ENCODE peak calls at places on chromosome 9, in ten cellular contexts. J, V, Q, A, P, O, N, T, L and X are unnamed samples.

GRCh38 chr9:119216891-119217290 is 152.3 kb downstream of the BRINP1 start:
- DNase-seq in J (no peak), V (peak), Q (no peak), A (no peak), P (peak), O (no peak), N (peak), T (no peak), L (no peak), X (peak)

GRCh38 chr9:134059661-134060395 is 8.0 kb downstream of the BRD3 start:
- DNase-seq in J (no peak), V (peak), Q (peak), A (no peak), P (no peak), O (no peak), N (peak), T (peak), L (peak), X (no peak)

GRCh38 chr9:447230-448025 is 232.8 kb downstream of the DOCK8 start:
- DNase-seq in J (peak), V (no peak), Q (no peak), A (no peak), P (peak), O (peak), N (peak), T (no peak), L (no peak), X (no peak)

GRCh38 chr9:129080312-129080607 is 651 bp upstream of the DOLPP1 start:
- DNase-seq in J (no peak), V (no peak), Q (no peak), A (no peak), P (no peak), O (no peak), N (no peak), T (no peak), L (no peak), X (no peak)

GRCh38 chr9:133793471-133793870 is 55.3 kb upstream of the SARDH start:
- DNase-seq in J (no peak), V (no peak), Q (no peak), A (no peak), P (no peak), O (no peak), N (no peak), T (no peak), L (no peak), X (no peak)

GRCh38 chr9:133737071-133737773 is 930 bp downstream of the SARDH start:
- DNase-seq in J (no peak), V (no peak), Q (no peak), A (no peak), P (no peak), O (no peak), N (no peak), T (peak), L (no peak), X (no peak)

GRCh38 chr9:79173932-79174331 is 397.8 kb upstream of the TLE4 start:
- DNase-seq in J (no peak), V (no peak), Q (no peak), A (no peak), P (no peak), O (no peak), N (no peak), T (no peak), L (no peak), X (no peak)

GRCh38 chr9:126420148-126420547 is 93.5 kb downstream of the MVB12B start:
- DNase-seq in J (no peak), V (no peak), Q (no peak), A (no peak), P (no peak), O (no peak), N (no peak), T (no peak), L (no peak), X (no peak)

GRCh38 chr9:77440057-77440456 is 208.1 kb downstream of the GNA14 start:
- DNase-seq in J (no peak), V (peak), Q (no peak), A (no peak), P (peak), O (peak), N (no peak), T (no peak), L (no peak), X (peak)

GRCh38 chr9:100064872-100065581 is 33.8 kb downstream of the ERP44 start:
- DNase-seq in J (peak), V (no peak), Q (no peak), A (no peak), P (peak), O (peak), N (no peak), T (no peak), L (no peak), X (no peak)

GRCh38 chr9:86816366-86816765 is 130.9 kb downstream of the GAS1 start:
- DNase-seq in J (no peak), V (no peak), Q (no peak), A (no peak), P (no peak), O (no peak), N (no peak), T (no peak), L (no peak), X (no peak)

GRCh38 chr9:134544388-134545212 is 97.0 kb upstream of the COL5A1 start:
- DNase-seq in J (peak), V (no peak), Q (peak), A (no peak), P (peak), O (peak), N (no peak), T (peak), L (no peak), X (peak)

GRCh38 chr9:130659699-130660248 is 4.6 kb upstream of the PRDM12 start:
- DNase-seq in J (no peak), V (no peak), Q (peak), A (no peak), P (no peak), O (no peak), N (no peak), T (no peak), L (no peak), X (no peak)

GRCh38 chr9:132994410-132995120 is 16.1 kb downstream of the GFI1B start:
- DNase-seq in J (peak), V (no peak), Q (peak), A (no peak), P (peak), O (peak), N (peak), T (no peak), L (no peak), X (no peak)

GRCh38 chr9:71663931-71664459 is 104.3 kb downstream of the CEMIP2 start:
- DNase-seq in J (peak), V (no peak), Q (no peak), A (no peak), P (peak), O (no peak), N (no peak), T (no peak), L (no peak), X (no peak)

GRCh38 chr9:21968331-21969010 is 25.7 kb downstream of the CDKN2A start:
- DNase-seq in J (no peak), V (no peak), Q (peak), A (no peak), P (peak), O (no peak), N (no peak), T (no peak), L (no peak), X (no peak)

GRCh38 chr9:131762356-131762932 is 22.6 kb upstream of the RAPGEF1 start:
- DNase-seq in J (peak), V (peak), Q (peak), A (peak), P (peak), O (peak), N (peak), T (peak), L (peak), X (peak)

GRCh38 chr9:81318571-81318970 is 370.8 kb downstream of the TLE1 start:
- DNase-seq in J (peak), V (no peak), Q (no peak), A (no peak), P (peak), O (peak), N (no peak), T (no peak), L (no peak), X (no peak)

GRCh38 chr9:3435732-3436131 is 90.1 kb downstream of the RFX3 start:
- DNase-seq in J (peak), V (no peak), Q (no peak), A (no peak), P (no peak), O (no peak), N (no peak), T (no peak), L (no peak), X (no peak)

GRCh38 chr9:108047264-108047663 is 557.7 kb upstream of the KLF4 start:
- DNase-seq in J (no peak), V (no peak), Q (no peak), A (no peak), P (no peak), O (peak), N (no peak), T (no peak), L (no peak), X (no peak)

GRCh38 chr9:362936-363335 is 148.3 kb downstream of the DOCK8 start:
- DNase-seq in J (no peak), V (no peak), Q (no peak), A (no peak), P (no peak), O (no peak), N (no peak), T (no peak), L (no peak), X (no peak)

GRCh38 chr9:135267410-135267809 is 179.9 kb downstream of the OLFM1 start:
- DNase-seq in J (no peak), V (no peak), Q (no peak), A (no peak), P (no peak), O (no peak), N (no peak), T (no peak), L (no peak), X (no peak)

GRCh38 chr9:78468231-78468630 is 171.3 kb downstream of the PSAT1 start:
- DNase-seq in J (no peak), V (no peak), Q (no peak), A (no peak), P (no peak), O (no peak), N (no peak), T (no peak), L (no peak), X (no peak)

GRCh38 chr9:84366683-84367082 is 26.1 kb upstream of the SLC28A3 start:
- DNase-seq in J (peak), V (no peak), Q (no peak), A (no peak), P (no peak), O (no peak), N (no peak), T (no peak), L (no peak), X (no peak)

GRCh38 chr9:133583586-133583985 is 25.6 kb downstream of the FAM163B start:
- DNase-seq in J (no peak), V (no peak), Q (no peak), A (no peak), P (no peak), O (no peak), N (no peak), T (no peak), L (no peak), X (peak)

GRCh38 chr9:121884057-121884512 is 209.0 kb downstream of the TTLL11 start:
- DNase-seq in J (peak), V (no peak), Q (peak), A (no peak), P (no peak), O (no peak), N (no peak), T (no peak), L (no peak), X (no peak)

GRCh38 chr9:123941535-123942070 is 11.7 kb upstream of the DENND1A start:
- DNase-seq in J (no peak), V (no peak), Q (no peak), A (no peak), P (no peak), O (no peak), N (peak), T (no peak), L (no peak), X (no peak)

GRCh38 chr9:16728128-16728505 is 142.4 kb downstream of the BNC2 start:
- DNase-seq in J (no peak), V (no peak), Q (no peak), A (no peak), P (no peak), O (no peak), N (no peak), T (no peak), L (no peak), X (no peak)

GRCh38 chr9:103397868-103398600 is 402.9 kb downstream of the CYLC2 start:
- DNase-seq in J (peak), V (no peak), Q (peak), A (peak), P (no peak), O (peak), N (peak), T (no peak), L (no peak), X (no peak)

GRCh38 chr9:78692871-78693270 is 395.9 kb downstream of the PSAT1 start:
- DNase-seq in J (peak), V (no peak), Q (no peak), A (no peak), P (peak), O (no peak), N (no peak), T (no peak), L (no peak), X (no peak)

GRCh38 chr9:76655121-76655531 is 109.1 kb upstream of the PCA3 start:
- DNase-seq in J (peak), V (no peak), Q (no peak), A (no peak), P (no peak), O (no peak), N (no peak), T (no peak), L (no peak), X (no peak)

GRCh38 chr9:117548556-117548955 is 133.7 kb upstream of the ASTN2 start:
- DNase-seq in J (no peak), V (no peak), Q (no peak), A (no peak), P (no peak), O (no peak), N (no peak), T (no peak), L (no peak), X (no peak)

GRCh38 chr9:77648458-77649108 is 461 bp upstream of the GNA14 start:
- DNase-seq in J (peak), V (peak), Q (peak), A (peak), P (no peak), O (peak), N (peak), T (peak), L (peak), X (peak)

GRCh38 chr9:20518735-20519134 is 103.6 kb downstream of the MLLT3 start:
- DNase-seq in J (no peak), V (no peak), Q (no peak), A (no peak), P (no peak), O (no peak), N (no peak), T (no peak), L (no peak), X (no peak)

GRCh38 chr9:132168347-132168746 is 6.5 kb downstream of the NTNG2 start:
- DNase-seq in J (peak), V (peak), Q (peak), A (no peak), P (no peak), O (no peak), N (no peak), T (no peak), L (no peak), X (peak)

GRCh38 chr9:129281506-129282145 is 103.6 kb upstream of the IER5L start:
- DNase-seq in J (no peak), V (no peak), Q (peak), A (no peak), P (no peak), O (no peak), N (peak), T (peak), L (peak), X (no peak)

GRCh38 chr9:105205787-105206511 is 38.5 kb upstream of the SLC44A1 start:
- DNase-seq in J (peak), V (peak), Q (no peak), A (no peak), P (peak), O (peak), N (peak), T (peak), L (no peak), X (peak)